ENCODE peak calls at places on chromosome 14, in seven cellular contexts. O is lower lobe of right lung; G is neural progenitor cell; L is T-helper 17 cell; U is adrenal gland; F is substantia nigra; B is activated naive CD8-positive, alpha-beta T cell treated with anti-CD3 and anti-CD28 coated beads, Interleukin-2, amount 50 U/mL, for 24 hours. E is an unnamed sample.

GRCh38 chr14:71261206-71261605 is 353.9 kb downstream of the PCNX1 start:
- DNase-seq in L (no peak), B (no peak), O (no peak), F (no peak), U (no peak), G (no peak), E (no peak)

GRCh38 chr14:67532606-67532997 is 488 bp upstream of the PLEKHH1 start:
- DNase-seq in L (no peak), F (no peak), U (no peak), O (no peak), G (no peak), B (no peak), E (no peak)

GRCh38 chr14:35201066-35201465 is 78.7 kb downstream of the PRORP start:
- DNase-seq in F (no peak), O (no peak), B (no peak), L (no peak), G (no peak), U (no peak), E (no peak)

GRCh38 chr14:50410921-50411320 is 14.2 kb upstream of the CDKL1 start:
- DNase-seq in F (no peak), U (no peak), L (no peak), O (no peak), B (no peak), G (no peak), E (no peak)

GRCh38 chr14:79567306-79567705 is 644.0 kb downstream of the DIO2 start:
- DNase-seq in G (no peak), F (no peak), U (no peak), L (no peak), B (no peak), O (no peak), E (no peak)

GRCh38 chr14:96275182-96276112 is 19.4 kb downstream of the BDKRB1 start:
- DNase-seq in L (peak), O (peak), G (peak), U (peak), F (peak), B (peak), E (peak)

GRCh38 chr14:36517242-36518030 is 2.6 kb downstream of the NKX2-1 start:
- DNase-seq in F (no peak), G (peak), B (no peak), U (no peak), O (peak), L (no peak), E (no peak)

GRCh38 chr14:100192250-100192671 is 32.8 kb upstream of the DEGS2 start:
- DNase-seq in U (peak), F (peak), G (no peak), L (no peak), O (peak), B (peak), E (no peak)

GRCh38 chr14:81350344-81351096 is 49.6 kb downstream of the STON2 start:
- DNase-seq in L (no peak), F (no peak), O (no peak), G (no peak), B (no peak), U (no peak), E (no peak)

GRCh38 chr14:91484744-91485143 is 25.4 kb downstream of the PPP4R3A start:
- DNase-seq in L (no peak), O (no peak), G (no peak), F (no peak), B (no peak), U (no peak), E (no peak)

GRCh38 chr14:49970474-49971147 is 77.7 kb downstream of the ARF6 start:
- DNase-seq in O (no peak), U (peak), F (no peak), L (no peak), B (no peak), G (no peak), E (no peak)

GRCh38 chr14:38592764-38593442 is 337.0 kb upstream of the CLEC14A start:
- DNase-seq in F (no peak), B (no peak), O (no peak), G (no peak), U (no peak), L (no peak), E (no peak)

GRCh38 chr14:97350894-97351713 is 553.9 kb downstream of the VRK1 start:
- DNase-seq in F (no peak), U (no peak), L (no peak), O (no peak), G (no peak), B (no peak), E (no peak)

GRCh38 chr14:100618763-100619320 is 31.6 kb upstream of the BEGAIN start:
- DNase-seq in F (no peak), G (no peak), U (no peak), L (no peak), O (no peak), B (no peak), E (no peak)

GRCh38 chr14:37596790-37597189 is 1.4 kb downstream of the TTC6 start:
- DNase-seq in B (no peak), U (no peak), L (no peak), O (no peak), F (no peak), G (peak), E (no peak)

GRCh38 chr14:28321475-28322244 is 444.9 kb upstream of the FOXG1 start:
- DNase-seq in F (no peak), U (no peak), G (no peak), L (no peak), O (no peak), B (no peak), E (no peak)

GRCh38 chr14:104111301-104112112 is 26.0 kb downstream of the ASPG start:
- DNase-seq in O (peak), L (no peak), U (peak), G (no peak), F (no peak), B (no peak), E (no peak)

GRCh38 chr14:104187931-104188726 is 49.7 kb downstream of the KIF26A start:
- DNase-seq in L (no peak), O (no peak), F (no peak), B (no peak), G (no peak), U (no peak), E (no peak)

GRCh38 chr14:102629011-102629444 is 36.6 kb downstream of the RCOR1 start:
- DNase-seq in F (no peak), O (no peak), U (no peak), L (no peak), B (no peak), G (no peak), E (no peak)

GRCh38 chr14:33802737-33803136 is 148.1 kb downstream of the EGLN3 start:
- DNase-seq in U (no peak), O (no peak), F (no peak), B (no peak), L (no peak), G (no peak), E (no peak)

GRCh38 chr14:61616524-61617185 is 78.7 kb upstream of the HIF1A start:
- DNase-seq in G (no peak), L (no peak), U (no peak), O (no peak), B (no peak), F (no peak), E (peak)

GRCh38 chr14:104550340-104550848 is 29.2 kb upstream of the C14orf180 start:
- DNase-seq in U (no peak), B (no peak), L (no peak), F (no peak), G (no peak), O (no peak), E (no peak)

GRCh38 chr14:53979141-53979673 is 22.6 kb upstream of the BMP4 start:
- DNase-seq in G (peak), U (no peak), B (no peak), O (no peak), F (no peak), L (no peak), E (no peak)

GRCh38 chr14:69046468-69046867 is 67.4 kb upstream of the ACTN1 start:
- DNase-seq in L (no peak), F (no peak), O (no peak), B (no peak), G (no peak), U (peak), E (no peak)

GRCh38 chr14:89616425-89617141 is 199.6 kb upstream of the FOXN3 start:
- DNase-seq in F (no peak), L (peak), O (no peak), U (no peak), G (no peak), B (no peak), E (no peak)

GRCh38 chr14:38357557-38357956 is 101.7 kb upstream of the CLEC14A start:
- DNase-seq in L (no peak), B (no peak), G (no peak), U (no peak), O (no peak), F (no peak), E (peak)

GRCh38 chr14:65791551-65791981 is 379.0 kb downstream of the FUT8 start:
- DNase-seq in G (no peak), F (no peak), U (no peak), B (no peak), L (no peak), O (no peak), E (peak)

GRCh38 chr14:83463500-83464098 is 1929.9 kb upstream of the SEL1L start:
- DNase-seq in U (no peak), G (peak), L (no peak), F (peak), B (peak), O (no peak), E (peak)

GRCh38 chr14:75268638-75269550 is 9.7 kb upstream of the FOS start:
- DNase-seq in G (no peak), F (no peak), L (no peak), U (no peak), B (no peak), O (no peak), E (no peak)

GRCh38 chr14:93332032-93332852 is 594 bp downstream of the BTBD7 start:
- DNase-seq in L (no peak), O (peak), U (peak), F (peak), G (peak), B (peak), E (peak)

GRCh38 chr14:55440385-55440784 is at the start of gene TBPL2:
- DNase-seq in B (no peak), O (no peak), L (no peak), F (no peak), U (no peak), G (peak), E (no peak)

GRCh38 chr14:93683241-93683640 is 105.0 kb downstream of the PRIMA1 start:
- DNase-seq in F (no peak), U (no peak), O (no peak), G (peak), L (no peak), B (no peak), E (no peak)

GRCh38 chr14:38210587-38211257 is 3.0 kb downstream of the SSTR1 start:
- DNase-seq in G (peak), O (no peak), F (no peak), L (no peak), B (no peak), U (no peak), E (peak)

GRCh38 chr14:68245146-68246073 is 425.8 kb downstream of the RAD51B start:
- DNase-seq in O (no peak), F (no peak), G (no peak), B (no peak), L (no peak), U (peak), E (no peak)

GRCh38 chr14:91350813-91351507 is 66.7 kb downstream of the CCDC88C start:
- DNase-seq in B (peak), U (no peak), O (peak), G (no peak), F (no peak), L (peak), E (no peak)

GRCh38 chr14:24885410-24885913 is 164.5 kb downstream of the STXBP6 start:
- DNase-seq in O (no peak), G (no peak), L (no peak), U (no peak), F (no peak), B (no peak), E (no peak)

GRCh38 chr14:77076118-77076631 is 21.9 kb upstream of the CIPC start:
- DNase-seq in B (no peak), F (no peak), G (peak), L (no peak), U (peak), O (peak), E (no peak)

GRCh38 chr14:51335521-51335920 is 95.5 kb downstream of the TMX1 start:
- DNase-seq in F (no peak), L (no peak), B (no peak), G (no peak), U (peak), O (no peak), E (peak)

GRCh38 chr14:61034416-61035100 is 53.5 kb downstream of the SLC38A6 start:
- DNase-seq in O (peak), G (no peak), F (no peak), U (no peak), B (no peak), L (no peak), E (no peak)